ENCODE peak calls at places on chromosomes 2 and 18, in six cellular contexts. Z is GM18507; H is CD8-positive, alpha-beta memory T cell; W is mesendoderm; T is iris pigment epithelial cell; M is NCI-H1417. K is an unnamed sample.

GRCh38 chr2:211329421-211329820 is 773.0 kb downstream of the CPS1 start:
- DNase-seq in W (no peak), T (no peak), H (no peak), M (no peak), Z (no peak), K (no peak)

GRCh38 chr2:156339110-156339847 is 6.8 kb upstream of the NR4A2 start:
- DNase-seq in Z (no peak), W (no peak), T (no peak), H (no peak), M (no peak), K (peak)

GRCh38 chr2:79882548-79882947 is 369.7 kb downstream of the CTNNA2 start:
- DNase-seq in T (no peak), Z (no peak), H (no peak), W (no peak), M (no peak), K (no peak)

GRCh38 chr2:95374029-95374428 is 28.5 kb upstream of the FAHD2A start:
- DNase-seq in H (no peak), W (no peak), Z (no peak), T (no peak), M (no peak), K (no peak)

GRCh38 chr2:54149623-54150501 is 34.4 kb downstream of the ACYP2 start:
- DNase-seq in T (peak), H (no peak), Z (no peak), W (no peak), M (no peak), K (no peak)

GRCh38 chr2:55771612-55772011 is 78.0 kb upstream of the PNPT1 start:
- DNase-seq in W (peak), M (no peak), Z (no peak), T (peak), H (no peak), K (peak)

GRCh38 chr2:158999458-158999857 is 31.0 kb downstream of the TANC1 start:
- DNase-seq in W (no peak), Z (no peak), T (peak), M (no peak), H (no peak), K (no peak)

GRCh38 chr2:11719230-11719977 is 27.0 kb upstream of the LPIN1 start:
- DNase-seq in T (no peak), W (no peak), Z (no peak), M (peak), H (no peak), K (no peak)

GRCh38 chr2:207892676-207893402 is 123.1 kb upstream of the FZD5 start:
- DNase-seq in H (no peak), W (no peak), Z (no peak), T (no peak), M (no peak), K (no peak)

GRCh38 chr2:72694715-72695496 is 130.9 kb downstream of the EXOC6B start:
- DNase-seq in H (no peak), M (peak), W (peak), T (peak), Z (no peak), K (peak)

GRCh38 chr2:130371723-130372054 is 15.8 kb downstream of the PTPN18 start:
- DNase-seq in T (peak), M (peak), H (no peak), Z (no peak), W (no peak), K (peak)

GRCh38 chr2:130387804-130388203 is 31.9 kb downstream of the PTPN18 start:
- DNase-seq in H (no peak), T (no peak), M (no peak), W (no peak), Z (no peak), K (no peak)

GRCh38 chr2:74751981-74752808 is 81.7 kb upstream of the HK2 start:
- DNase-seq in Z (no peak), M (no peak), T (no peak), W (no peak), H (no peak), K (no peak)

GRCh38 chr18:59218018-59218417 is 1.9 kb upstream of the GRP start:
- DNase-seq in W (no peak), H (no peak), Z (no peak), T (no peak), M (no peak), K (no peak)

K was measured in DMS153.